ENCODE peak calls at places on chromosomes 3 and 15, in five cellular contexts. T is ovary, M is H54, S is colonic mucosa, P is foreskin fibroblast. D is an unnamed sample.

GRCh38 chr3:8597515-8597853 is 47.1 kb downstream of the SSUH2 start:
- DNase-seq in T (no peak), M (no peak), S (no peak), P (no peak), D (no peak)

GRCh38 chr3:140203510-140203909 is 268.5 kb downstream of the CLSTN2 start:
- DNase-seq in T (no peak), M (no peak), S (no peak), P (no peak), D (no peak)

GRCh38 chr15:65207280-65207679 is 4.0 kb downstream of the CILP start:
- DNase-seq in T (no peak), M (no peak), S (no peak), P (no peak), D (no peak)

GRCh38 chr3:52324676-52325075 is 8.6 kb downstream of the DNAH1 start:
- DNase-seq in T (no peak), M (no peak), S (no peak), P (no peak), D (no peak)

GRCh38 chr3:155683321-155683720 is 61.5 kb downstream of the PLCH1 start:
- DNase-seq in T (no peak), M (no peak), S (no peak), P (no peak), D (no peak)

GRCh38 chr15:71239592-71240364 is 124.5 kb downstream of the THSD4 start:
- DNase-seq in T (no peak), M (no peak), S (no peak), P (no peak), D (no peak)

GRCh38 chr3:50338989-50339388 is 1.6 kb downstream of the RASSF1 start:
- DNase-seq in T (no peak), M (no peak), S (peak; percentile 21), P (no peak), D (no peak)

GRCh38 chr3:132352556-132353143 is 35.4 kb downstream of the ACP3 start:
- DNase-seq in T (peak; percentile 12), M (peak; percentile 43), S (peak; percentile 69), P (peak; percentile 83), D (peak; percentile 60)

GRCh38 chr3:128502-128901 is 68.1 kb upstream of the CHL1 start:
- DNase-seq in T (no peak), M (no peak), S (no peak), P (no peak), D (no peak)

GRCh38 chr3:11128682-11129632 is 25.3 kb upstream of the HRH1 start:
- DNase-seq in T (no peak), M (no peak), S (no peak), P (no peak), D (no peak)

GRCh38 chr15:25863067-25863967 is at the start of gene ATP10A:
- DNase-seq in T (no peak), M (no peak), S (no peak), P (peak; percentile 72), D (no peak)

GRCh38 chr3:20648294-20648693 is 462.3 kb upstream of the SGO1 start:
- DNase-seq in T (no peak), M (peak; percentile 6), S (no peak), P (peak; percentile 93), D (no peak)

GRCh38 chr3:38543602-38544001 is 47.5 kb downstream of the EXOG start:
- DNase-seq in T (no peak), M (no peak), S (no peak), P (no peak), D (no peak)

GRCh38 chr3:9769012-9769411 is 735 bp downstream of the CAMK1 start:
- DNase-seq in T (no peak), M (no peak), S (no peak), P (no peak), D (no peak)

GRCh38 chr3:61772439-61772838 is 211.1 kb downstream of the PTPRG start:
- DNase-seq in T (no peak), M (no peak), S (no peak), P (peak; percentile 47), D (no peak)

GRCh38 chr3:174620138-174620537 is 239.0 kb upstream of the NAALADL2 start:
- DNase-seq in T (no peak), M (no peak), S (no peak), P (peak; percentile 36), D (no peak)

GRCh38 chr3:23159929-23160328 is 43.2 kb upstream of the UBE2E2 start:
- DNase-seq in T (no peak), M (peak; percentile 54), S (no peak), P (peak; percentile 89), D (no peak)

GRCh38 chr15:92451225-92451825 is 57.6 kb downstream of the ST8SIA2 start:
- DNase-seq in T (no peak), M (no peak), S (no peak), P (peak; percentile 12), D (no peak)

GRCh38 chr3:7978104-7978457 is 523.5 kb upstream of the LMCD1 start:
- DNase-seq in T (no peak), M (no peak), S (no peak), P (no peak), D (no peak)

GRCh38 chr3:56758539-56758981 is 43.2 kb downstream of the ARHGEF3 start:
- DNase-seq in T (no peak), M (peak; percentile 51), S (no peak), P (peak; percentile 93), D (peak; percentile 14)

D was measured in prostate gland.